ENCODE peak calls at places on chromosomes 4 and X, in seven cellular contexts. One of them, this sample, is unnamed.

GRCh38 chr4:119733431-119733830 is 104.8 kb upstream of the PDE5A start:
- DNase-seq in left lung: no peak
- DNase-seq in WERI-Rb-1: no peak
- DNase-seq in transverse colon: no peak
- DNase-seq in stomach: no peak
- DNase-seq in esophagus squamous epithelium: no peak
- DNase-seq in Karpas-422: no peak
- DNase-seq in this sample: no peak

GRCh38 chr4:82491251-82491960 is 61.0 kb downstream of the ENOPH1 start:
- DNase-seq in left lung: no peak
- DNase-seq in WERI-Rb-1: no peak
- DNase-seq in transverse colon: no peak
- DNase-seq in stomach: peak; percentile 47
- DNase-seq in esophagus squamous epithelium: no peak
- DNase-seq in Karpas-422: no peak
- DNase-seq in this sample: no peak

GRCh38 chrX:70353524-70353923 is 63.6 kb downstream of the KIF4A start:
- DNase-seq in left lung: no peak
- DNase-seq in WERI-Rb-1: no peak
- DNase-seq in transverse colon: no peak
- DNase-seq in stomach: no peak
- DNase-seq in esophagus squamous epithelium: no peak
- DNase-seq in Karpas-422: no peak
- DNase-seq in this sample: no peak

GRCh38 chr4:168408620-168409019 is 71.7 kb downstream of the DDX60L start:
- DNase-seq in left lung: no peak
- DNase-seq in WERI-Rb-1: no peak
- DNase-seq in transverse colon: peak; percentile 53
- DNase-seq in stomach: no peak
- DNase-seq in esophagus squamous epithelium: no peak
- DNase-seq in Karpas-422: no peak
- DNase-seq in this sample: peak; percentile 74

GRCh38 chr4:26022346-26022891 is 108.4 kb downstream of the SMIM20 start:
- DNase-seq in left lung: peak; percentile 42
- DNase-seq in WERI-Rb-1: no peak
- DNase-seq in transverse colon: no peak
- DNase-seq in stomach: peak; percentile 68
- DNase-seq in esophagus squamous epithelium: no peak
- DNase-seq in Karpas-422: no peak
- DNase-seq in this sample: no peak

GRCh38 chr4:168632246-168632832 is 135.5 kb downstream of the PALLD start:
- DNase-seq in left lung: no peak
- DNase-seq in WERI-Rb-1: no peak
- DNase-seq in transverse colon: no peak
- DNase-seq in stomach: no peak
- DNase-seq in esophagus squamous epithelium: no peak
- DNase-seq in Karpas-422: no peak
- DNase-seq in this sample: no peak

GRCh38 chr4:189187531-189188052 is 753.1 kb upstream of the FRG1 start:
- DNase-seq in left lung: no peak
- DNase-seq in WERI-Rb-1: no peak
- DNase-seq in transverse colon: no peak
- DNase-seq in stomach: no peak
- DNase-seq in esophagus squamous epithelium: no peak
- DNase-seq in Karpas-422: no peak
- DNase-seq in this sample: no peak

GRCh38 chr4:73459048-73459421 is 22.5 kb upstream of the AFM start:
- DNase-seq in left lung: no peak
- DNase-seq in WERI-Rb-1: no peak
- DNase-seq in transverse colon: no peak
- DNase-seq in stomach: no peak
- DNase-seq in esophagus squamous epithelium: no peak
- DNase-seq in Karpas-422: no peak
- DNase-seq in this sample: no peak

GRCh38 chrX:38560776-38561125 is 591 bp upstream of the TSPAN7 start:
- DNase-seq in left lung: no peak
- DNase-seq in WERI-Rb-1: no peak
- DNase-seq in transverse colon: no peak
- DNase-seq in stomach: no peak
- DNase-seq in esophagus squamous epithelium: no peak
- DNase-seq in Karpas-422: no peak
- DNase-seq in this sample: peak; percentile 62

GRCh38 chr4:123939621-123940020 is 543.0 kb downstream of the SPRY1 start:
- DNase-seq in left lung: no peak
- DNase-seq in WERI-Rb-1: no peak
- DNase-seq in transverse colon: no peak
- DNase-seq in stomach: no peak
- DNase-seq in esophagus squamous epithelium: no peak
- DNase-seq in Karpas-422: no peak
- DNase-seq in this sample: no peak

GRCh38 chr4:128848461-128848860 is 39.0 kb downstream of the JADE1 start:
- DNase-seq in left lung: no peak
- DNase-seq in WERI-Rb-1: no peak
- DNase-seq in transverse colon: no peak
- DNase-seq in stomach: no peak
- DNase-seq in esophagus squamous epithelium: no peak
- DNase-seq in Karpas-422: no peak
- DNase-seq in this sample: no peak
- H3K36me3 ChIP-seq in left lung: no peaks in the 10 kb centered on the region
- H3K36me3 ChIP-seq in WERI-Rb-1: peaks cover 100% of the 10 kb centered on the region
- H3K36me3 ChIP-seq in transverse colon: no peaks in the 10 kb centered on the region
- H3K36me3 ChIP-seq in stomach: peaks cover 97% of the 10 kb centered on the region
- H3K36me3 ChIP-seq in esophagus squamous epithelium: peaks cover 26% of the 10 kb centered on the region
- H3K36me3 ChIP-seq in Karpas-422: peaks cover 84% of the 10 kb centered on the region
- H3K36me3 ChIP-seq in this sample: no peaks in the 10 kb centered on the region

GRCh38 chr4:142408003-142408441 is 438.1 kb downstream of the INPP4B start:
- DNase-seq in left lung: no peak
- DNase-seq in WERI-Rb-1: no peak
- DNase-seq in transverse colon: no peak
- DNase-seq in stomach: no peak
- DNase-seq in esophagus squamous epithelium: no peak
- DNase-seq in Karpas-422: no peak
- DNase-seq in this sample: no peak
- H3K27ac ChIP-seq in left lung: no peak overlapping the region
- H3K27ac ChIP-seq in WERI-Rb-1: no peak overlapping the region
- H3K27ac ChIP-seq in transverse colon: no peak overlapping the region
- H3K27ac ChIP-seq in stomach: no peak overlapping the region
- H3K27ac ChIP-seq in esophagus squamous epithelium: no peak overlapping the region
- H3K27ac ChIP-seq in Karpas-422: no peak overlapping the region
- H3K27ac ChIP-seq in this sample: no peak overlapping the region

DNA sequence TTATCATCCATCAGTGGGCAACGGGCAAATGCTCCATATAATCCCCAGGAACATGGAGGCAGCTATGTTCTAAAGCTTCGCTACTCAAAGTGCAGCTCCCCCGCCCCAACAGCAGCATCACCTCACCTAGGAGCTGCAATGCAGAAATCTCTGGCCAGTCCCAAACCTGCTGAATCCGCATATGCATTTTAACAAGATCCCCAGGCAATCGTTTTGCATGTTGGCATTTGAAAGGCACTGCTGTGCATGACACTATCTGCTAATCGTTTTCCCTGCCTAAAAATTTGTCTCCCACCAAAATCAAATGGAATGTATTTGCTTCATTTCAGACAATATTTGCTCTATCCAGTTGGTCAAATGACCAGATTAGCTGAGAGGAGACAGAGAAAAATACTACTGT is 15.2 kb downstream of the ADGRG2 start:
- DNase-seq in left lung: no peak
- DNase-seq in WERI-Rb-1: no peak
- DNase-seq in transverse colon: no peak
- DNase-seq in stomach: no peak
- DNase-seq in esophagus squamous epithelium: no peak
- DNase-seq in Karpas-422: no peak
- DNase-seq in this sample: no peak
- H3K27me3 ChIP-seq in left lung: no peaks in the 10 kb centered on the region
- H3K27me3 ChIP-seq in WERI-Rb-1: peaks cover 47% of the 10 kb centered on the region
- H3K27me3 ChIP-seq in transverse colon: no peaks in the 10 kb centered on the region
- H3K27me3 ChIP-seq in stomach: no peaks in the 10 kb centered on the region
- H3K27me3 ChIP-seq in esophagus squamous epithelium: no peaks in the 10 kb centered on the region
- H3K27me3 ChIP-seq in Karpas-422: no peaks in the 10 kb centered on the region
- H3K27me3 ChIP-seq in this sample: no peaks in the 10 kb centered on the region

DNA sequence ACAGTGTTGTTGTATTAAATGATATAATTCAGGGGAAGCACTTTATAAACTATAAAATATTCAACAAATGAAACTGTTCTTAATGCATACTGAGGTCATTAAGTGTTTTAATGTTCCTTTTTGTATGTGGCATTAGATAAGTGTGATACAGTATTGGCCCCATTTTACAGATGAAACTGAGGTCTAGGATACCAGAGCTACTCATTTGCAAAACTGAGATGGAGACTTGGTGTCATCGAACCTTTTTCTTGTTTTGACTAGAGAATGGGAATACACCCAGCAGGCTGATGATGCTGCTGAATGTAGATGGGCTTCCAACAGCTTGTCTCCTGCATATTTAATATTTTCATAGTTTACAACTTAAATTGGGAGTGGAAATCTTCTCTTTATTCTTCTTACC is 34.6 kb downstream of the TAF1 start:
- DNase-seq in left lung: no peak
- DNase-seq in WERI-Rb-1: no peak
- DNase-seq in transverse colon: no peak
- DNase-seq in stomach: no peak
- DNase-seq in esophagus squamous epithelium: no peak
- DNase-seq in Karpas-422: no peak
- DNase-seq in this sample: no peak
- H3K36me3 ChIP-seq in left lung: no peaks in the 10 kb centered on the region
- H3K36me3 ChIP-seq in WERI-Rb-1: peaks cover 33% of the 10 kb centered on the region
- H3K36me3 ChIP-seq in transverse colon: no peaks in the 10 kb centered on the region
- H3K36me3 ChIP-seq in stomach: peaks cover 93% of the 10 kb centered on the region
- H3K36me3 ChIP-seq in esophagus squamous epithelium: peaks cover 5% of the 10 kb centered on the region
- H3K36me3 ChIP-seq in Karpas-422: peaks cover 11% of the 10 kb centered on the region
- H3K36me3 ChIP-seq in this sample: peaks cover 39% of the 10 kb centered on the region

DNA sequence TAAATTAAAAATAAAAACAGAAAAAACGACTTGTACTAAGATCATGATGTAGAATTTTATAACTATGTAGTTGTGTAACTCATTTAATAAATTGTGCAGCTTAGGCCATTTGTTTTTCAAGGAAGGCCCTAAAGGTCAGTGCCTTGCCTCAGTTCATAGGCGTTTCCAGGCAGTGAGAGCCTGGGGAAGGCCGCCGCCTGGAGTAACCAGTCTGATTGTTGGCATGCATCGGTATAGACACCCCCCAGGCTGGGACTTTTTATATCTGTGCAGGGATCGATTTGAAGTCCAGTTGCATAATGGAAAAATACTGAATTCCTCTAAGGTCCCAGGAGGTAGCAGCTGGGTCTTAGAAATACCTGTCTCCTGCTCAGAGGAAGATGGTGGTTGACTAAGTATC is 77.2 kb downstream of the TMEM131L start:
- DNase-seq in left lung: no peak
- DNase-seq in WERI-Rb-1: no peak
- DNase-seq in transverse colon: no peak
- DNase-seq in stomach: no peak
- DNase-seq in esophagus squamous epithelium: no peak
- DNase-seq in Karpas-422: no peak
- DNase-seq in this sample: no peak
- H3K27ac ChIP-seq in left lung: no peak overlapping the region
- H3K27ac ChIP-seq in WERI-Rb-1: no peak overlapping the region
- H3K27ac ChIP-seq in transverse colon: no peak overlapping the region
- H3K27ac ChIP-seq in stomach: no peak overlapping the region
- H3K27ac ChIP-seq in esophagus squamous epithelium: no peak overlapping the region
- H3K27ac ChIP-seq in Karpas-422: no peak overlapping the region
- H3K27ac ChIP-seq in this sample: peak overlapping the region; percentile 43

GRCh38 chr4:15781427-15782095 is 3.4 kb downstream of the CD38 start:
- DNase-seq in left lung: no peak
- DNase-seq in WERI-Rb-1: no peak
- DNase-seq in transverse colon: peak; percentile 26
- DNase-seq in stomach: no peak
- DNase-seq in esophagus squamous epithelium: no peak
- DNase-seq in Karpas-422: no peak
- DNase-seq in this sample: no peak
- H3K27me3 ChIP-seq in left lung: no peaks in the 10 kb centered on the region
- H3K27me3 ChIP-seq in WERI-Rb-1: no peaks in the 10 kb centered on the region
- H3K27me3 ChIP-seq in transverse colon: no peaks in the 10 kb centered on the region
- H3K27me3 ChIP-seq in stomach: peaks cover 13% of the 10 kb centered on the region
- H3K27me3 ChIP-seq in esophagus squamous epithelium: no peaks in the 10 kb centered on the region
- H3K27me3 ChIP-seq in Karpas-422: no peaks in the 10 kb centered on the region
- H3K27me3 ChIP-seq in this sample: no peaks in the 10 kb centered on the region

DNA sequence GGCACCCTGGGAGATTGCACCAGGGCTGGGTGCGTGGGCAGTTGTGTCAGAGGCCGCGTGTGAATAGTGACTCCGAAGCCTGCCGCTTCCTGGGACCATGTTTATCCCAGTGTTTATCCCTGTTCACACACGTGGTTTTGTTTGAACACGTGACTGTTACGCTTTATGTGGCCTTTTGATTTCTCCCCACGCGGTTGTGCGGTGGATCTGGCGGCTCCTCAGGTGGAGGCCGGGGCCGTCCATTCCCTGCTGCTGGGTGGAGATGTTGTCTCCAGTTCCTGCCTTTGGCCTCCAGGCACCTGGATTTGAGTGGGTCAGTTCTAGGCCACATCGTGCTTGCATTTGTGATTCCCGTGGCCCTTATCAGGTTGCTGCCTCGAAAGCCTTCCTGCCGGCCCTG is 35.1 kb downstream of the NELFA start:
- DNase-seq in left lung: no peak
- DNase-seq in WERI-Rb-1: no peak
- DNase-seq in transverse colon: no peak
- DNase-seq in stomach: no peak
- DNase-seq in esophagus squamous epithelium: no peak
- DNase-seq in Karpas-422: no peak
- DNase-seq in this sample: no peak
- H3K36me3 ChIP-seq in left lung: no peaks in the 10 kb centered on the region
- H3K36me3 ChIP-seq in WERI-Rb-1: peaks cover 95% of the 10 kb centered on the region
- H3K36me3 ChIP-seq in transverse colon: no peaks in the 10 kb centered on the region
- H3K36me3 ChIP-seq in stomach: peaks cover 96% of the 10 kb centered on the region
- H3K36me3 ChIP-seq in esophagus squamous epithelium: peaks cover 19% of the 10 kb centered on the region
- H3K36me3 ChIP-seq in Karpas-422: peaks cover 7% of the 10 kb centered on the region
- H3K36me3 ChIP-seq in this sample: no peaks in the 10 kb centered on the region

GRCh38 chr4:142663828-142664227 is 182.3 kb downstream of the INPP4B start:
- DNase-seq in left lung: no peak
- DNase-seq in WERI-Rb-1: no peak
- DNase-seq in transverse colon: no peak
- DNase-seq in stomach: no peak
- DNase-seq in esophagus squamous epithelium: no peak
- DNase-seq in Karpas-422: no peak
- DNase-seq in this sample: no peak
- H3K27ac ChIP-seq in left lung: no peak overlapping the region
- H3K27ac ChIP-seq in WERI-Rb-1: no peak overlapping the region
- H3K27ac ChIP-seq in transverse colon: no peak overlapping the region
- H3K27ac ChIP-seq in stomach: no peak overlapping the region
- H3K27ac ChIP-seq in esophagus squamous epithelium: no peak overlapping the region
- H3K27ac ChIP-seq in Karpas-422: no peak overlapping the region
- H3K27ac ChIP-seq in this sample: no peak overlapping the region